ENCODE peak calls at places on chromosome 22, in four cellular contexts. D, U, E and Q are unnamed samples.

GRCh38 chr22:49052023-49052538 is 775.6 kb downstream of the BRD1 start:
- DNase-seq in D (no peak), U (no peak), E (no peak), Q (no peak)

GRCh38 chr22:41417622-41418390 is 28.8 kb downstream of the TOB2 start:
- DNase-seq in D (no peak), U (no peak), E (no peak), Q (peak)

GRCh38 chr22:23688571-23688970 is 2.2 kb upstream of the RGL4 start:
- DNase-seq in D (no peak), U (no peak), E (no peak), Q (no peak)

GRCh38 chr22:22926359-22927195 is 39.0 kb downstream of the IGLL5 start:
- DNase-seq in D (no peak), U (no peak), E (no peak), Q (no peak)

GRCh38 chr22:36935694-36936093 is 22.3 kb downstream of the CSF2RB start:
- DNase-seq in D (no peak), U (no peak), E (no peak), Q (no peak)

GRCh38 chr22:49827853-49828598 is at the start of gene BRD1:
- DNase-seq in D (peak), U (peak), E (no peak), Q (peak)

GRCh38 chr22:46845281-46846153 is 83.1 kb downstream of the TBC1D22A start:
- DNase-seq in D (no peak), U (no peak), E (no peak), Q (peak)

GRCh38 chr22:37500745-37501144 is 14.6 kb upstream of the MFNG start:
- DNase-seq in D (no peak), U (no peak), E (no peak), Q (no peak)

GRCh38 chr22:45096256-45096907 is 67.3 kb upstream of the NUP50 start:
- DNase-seq in D (peak), U (peak), E (no peak), Q (peak)

GRCh38 chr22:32994046-32994827 is 63.9 kb downstream of the SYN3 start:
- DNase-seq in D (no peak), U (no peak), E (no peak), Q (peak)